ENCODE peak calls at places on chromosome 11, in six cellular contexts. Y, E, N, Q, W and J are unnamed samples.

GRCh38 chr11:15913261-15913660 is 443.1 kb downstream of the SOX6 start:
- DNase-seq in Q (no peak), W (no peak), E (no peak), Y (no peak), N (no peak), J (no peak)

GRCh38 chr11:46333129-46333947 is 13.9 kb upstream of the DGKZ start:
- DNase-seq in W (peak), N (no peak), Y (peak), Q (no peak), E (no peak), J (no peak)

GRCh38 chr11:1205121-1205986 is 17.5 kb upstream of the MUC5B start:
- DNase-seq in E (no peak), W (peak), Q (no peak), Y (no peak), N (no peak), J (no peak)

GRCh38 chr11:21104641-21105040 is 435.3 kb downstream of the NELL1 start:
- DNase-seq in E (no peak), W (no peak), Y (no peak), Q (no peak), N (no peak), J (no peak)

GRCh38 chr11:32136654-32137053 is 45.8 kb downstream of the RCN1 start:
- DNase-seq in Q (no peak), N (no peak), W (no peak), Y (no peak), E (no peak), J (no peak)

GRCh38 chr11:35030716-35031213 is 108.2 kb upstream of the CD44 start:
- DNase-seq in E (peak), W (no peak), N (peak), Y (no peak), Q (peak), J (peak)

GRCh38 chr11:64056213-64056785 is 20.6 kb downstream of the FLRT1 start:
- DNase-seq in Q (no peak), W (no peak), E (no peak), Y (no peak), N (no peak), J (no peak)

GRCh38 chr11:62588966-62589637 is 2.2 kb downstream of the TUT1 start:
- DNase-seq in Q (no peak), E (no peak), N (no peak), W (no peak), Y (peak), J (peak)

GRCh38 chr11:92929168-92930053 is 40.0 kb upstream of the MTNR1B start:
- DNase-seq in W (no peak), Q (peak), Y (no peak), N (no peak), E (peak), J (no peak)

GRCh38 chr11:106021967-106022794 is at the start of gene MSANTD4:
- DNase-seq in N (peak), E (peak), W (peak), Y (peak), Q (peak), J (peak)

GRCh38 chr11:10856689-10857603 is 907 bp downstream of the ZBED5 start:
- DNase-seq in Q (peak), N (peak), Y (peak), W (no peak), E (peak), J (peak)

GRCh38 chr11:45543808-45544422 is 121.5 kb downstream of the CHST1 start:
- DNase-seq in N (peak), Q (peak), Y (peak), E (no peak), W (peak), J (peak)

GRCh38 chr11:108880510-108880909 is 215.6 kb downstream of the DDX10 start:
- DNase-seq in W (no peak), Q (no peak), Y (no peak), E (no peak), N (no peak), J (peak)

GRCh38 chr11:125201525-125202121 is 37.1 kb downstream of the PKNOX2 start:
- DNase-seq in W (no peak), N (peak), E (no peak), Q (peak), Y (no peak), J (peak)

GRCh38 chr11:122393209-122393850 is 262.2 kb upstream of the UBASH3B start:
- DNase-seq in N (peak), Y (no peak), E (no peak), W (no peak), Q (no peak), J (no peak)

GRCh38 chr11:10410844-10411200 is 44.2 kb upstream of the AMPD3 start:
- DNase-seq in Y (no peak), E (no peak), W (no peak), Q (no peak), N (no peak), J (no peak)

GRCh38 chr11:20821046-20821445 is 151.7 kb downstream of the NELL1 start:
- DNase-seq in Y (no peak), E (no peak), N (no peak), Q (no peak), W (no peak), J (no peak)

GRCh38 chr11:108966206-108966605 is 301.3 kb downstream of the DDX10 start:
- DNase-seq in E (no peak), Y (no peak), W (no peak), N (no peak), Q (no peak), J (no peak)

GRCh38 chr11:134026655-134027343 is 42.1 kb upstream of the JAM3 start:
- DNase-seq in N (no peak), Y (no peak), W (peak), Q (no peak), E (no peak), J (no peak)

GRCh38 chr11:65562020-65562419 is 3.9 kb upstream of the LTBP3 start:
- DNase-seq in Q (no peak), E (no peak), Y (no peak), W (no peak), N (no peak), J (no peak)

GRCh38 chr11:64250875-64251721 is at the start of gene PLCB3:
- DNase-seq in Y (peak), W (peak), N (peak), E (peak), Q (peak), J (peak)

GRCh38 chr11:23555085-23555484 is 694.8 kb upstream of the CCDC179 start:
- DNase-seq in W (no peak), E (peak), N (peak), Q (no peak), Y (no peak), J (peak)

GRCh38 chr11:22193348-22194051 is 615 bp downstream of the ANO5 start:
- DNase-seq in E (no peak), Y (no peak), N (no peak), W (peak), Q (no peak), J (peak)

GRCh38 chr11:17209939-17210245 is 2.1 kb upstream of the PIK3C2A start:
- DNase-seq in Y (peak), W (no peak), E (no peak), N (peak), Q (no peak), J (no peak)

GRCh38 chr11:17206448-17206847 is 1.3 kb downstream of the PIK3C2A start:
- DNase-seq in Y (no peak), W (no peak), E (no peak), Q (no peak), N (no peak), J (peak)

GRCh38 chr11:17214338-17214737 is 6.6 kb upstream of the PIK3C2A start:
- DNase-seq in W (no peak), E (no peak), Q (no peak), N (no peak), Y (no peak), J (no peak)

GRCh38 chr11:17207317-17208256 is at the start of gene PIK3C2A:
- DNase-seq in E (peak), Y (peak), W (peak), N (peak), Q (peak), J (peak)

DNA sequence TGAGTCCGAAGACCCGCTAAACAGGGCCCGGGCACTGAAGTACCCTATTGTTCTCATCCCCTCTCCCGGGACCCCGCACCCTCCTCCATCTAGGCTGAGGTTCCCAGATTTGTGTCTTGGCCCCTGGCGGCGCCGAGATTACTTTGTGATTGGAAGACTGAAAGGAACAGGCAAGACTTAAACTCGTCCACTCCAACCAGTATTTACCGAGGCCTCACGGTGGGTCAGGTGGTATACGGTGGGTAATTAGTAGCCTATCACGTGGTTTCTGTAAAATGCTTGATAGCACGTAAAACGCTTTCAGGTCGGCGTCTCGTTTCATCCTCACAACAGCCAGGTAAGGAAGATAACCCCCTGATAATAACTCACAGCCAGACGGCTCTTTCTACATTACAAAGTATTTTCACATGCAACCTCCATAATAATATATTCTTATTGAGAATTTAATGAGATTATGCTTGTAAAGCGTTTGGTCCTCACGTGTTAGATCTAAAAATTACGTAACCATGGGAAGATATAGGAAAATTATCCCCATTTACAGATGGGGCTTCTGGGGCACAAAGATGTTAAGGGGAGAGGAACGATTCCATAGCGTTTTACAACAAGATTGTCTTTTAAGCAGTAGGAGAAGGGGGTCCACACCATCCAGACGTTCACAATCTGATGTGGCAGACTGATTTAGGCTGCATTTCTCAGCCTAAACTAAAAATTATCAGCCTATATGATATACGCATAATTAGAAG is 642 bp upstream of the PIK3C2A start:
- DNase-seq in Q (peak), N (peak), Y (peak), E (peak), W (peak), J (peak)
- TF ChIP-seq CTCF in Q (no peak), N (no peak), Y (no peak), E (no peak), W (no peak), J (no peak)

DNA sequence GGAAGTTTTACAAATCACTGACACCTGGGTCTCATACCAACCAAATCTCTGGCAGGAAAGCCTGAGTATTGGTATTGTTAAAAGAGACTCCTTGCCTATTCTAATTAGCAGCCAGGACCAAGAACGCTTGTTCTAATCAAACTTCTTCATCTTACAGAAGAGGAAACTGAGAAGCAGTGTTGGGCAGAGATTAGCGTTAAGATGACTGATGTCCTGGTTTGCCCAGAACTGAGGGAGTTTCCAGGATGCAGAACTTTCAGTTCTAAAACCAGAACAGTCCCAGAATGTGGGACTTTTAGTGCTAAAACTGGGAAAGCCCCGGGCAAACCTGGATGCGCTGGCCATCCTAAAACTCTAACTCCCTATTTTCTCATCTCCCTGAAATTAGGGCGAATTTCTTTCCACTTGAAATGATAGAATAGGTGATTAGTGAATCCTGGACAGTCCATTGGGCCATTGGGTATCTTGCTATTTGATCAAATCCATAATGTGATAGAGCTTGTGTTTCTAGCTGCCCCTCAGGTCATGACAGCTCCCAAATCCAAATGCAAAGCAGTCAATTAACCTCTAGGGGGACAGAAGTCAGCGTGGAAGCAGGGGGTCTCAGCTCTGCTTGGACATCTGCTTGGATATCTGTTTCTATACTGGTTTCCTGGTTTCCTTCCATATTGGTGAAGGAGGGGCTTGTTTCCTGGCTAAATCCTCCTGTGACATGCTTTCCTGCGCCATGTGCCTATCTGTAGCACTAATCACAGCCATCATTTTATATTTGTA is 16.0 kb upstream of the TMPRSS13 start:
- DNase-seq in Y (no peak), E (no peak), Q (no peak), N (no peak), W (no peak), J (peak)
- TF ChIP-seq CTCF in Y (peak), E (no peak), Q (no peak), N (no peak), W (peak), J (peak)

DNA sequence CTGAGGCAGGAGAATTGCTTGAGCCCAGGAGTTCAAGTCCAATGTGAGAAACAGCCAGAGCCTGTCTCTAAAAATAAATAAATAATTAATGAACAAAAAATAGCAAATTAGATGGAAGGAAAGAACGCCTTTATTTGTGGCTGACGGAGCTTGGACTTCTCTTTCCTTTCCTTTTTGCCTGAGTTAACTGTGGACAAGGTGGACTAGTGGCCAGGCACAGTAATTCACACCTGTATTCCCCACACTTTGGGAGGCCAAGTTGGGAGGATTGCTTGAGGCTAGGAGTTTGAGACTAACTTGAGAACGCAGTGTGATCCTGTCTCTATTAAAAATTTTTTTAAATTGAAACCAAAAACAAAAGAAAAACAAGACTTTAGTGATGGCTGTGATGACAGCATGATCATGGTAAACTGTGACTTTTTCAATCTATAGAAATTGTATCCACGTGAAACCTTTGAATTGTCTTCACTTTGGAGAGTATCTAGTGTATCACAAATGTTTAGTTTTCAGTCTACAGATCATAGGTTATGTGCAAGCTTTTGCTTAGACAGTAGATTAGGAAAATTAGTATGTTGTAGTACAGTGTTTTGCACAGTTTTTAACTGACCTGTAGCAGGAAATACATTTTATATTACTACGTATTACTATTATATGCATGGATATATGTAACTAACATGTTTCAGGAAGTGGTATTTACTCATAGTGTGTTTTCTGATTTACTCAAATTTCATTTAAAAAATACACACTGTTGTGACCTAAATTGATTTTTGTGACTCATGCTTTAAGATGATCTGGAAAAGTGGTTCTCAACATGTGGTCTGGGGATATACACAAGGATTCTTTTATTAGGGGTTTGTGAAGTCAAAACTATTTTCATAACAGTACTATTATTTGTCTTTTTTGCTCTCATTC is 42.1 kb downstream of the KDM2A start:
- DNase-seq in N (no peak), Y (peak), E (peak), W (no peak), Q (no peak), J (peak)
- TF ChIP-seq CTCF in N (no peak), Y (peak), E (no peak), W (peak), Q (no peak), J (no peak)

GRCh38 chr11:84091212-84091986 is 805.2 kb upstream of the CCDC90B start:
- DNase-seq in Q (no peak), E (no peak), Y (no peak), N (no peak), W (peak), J (no peak)
- TF ChIP-seq CTCF in Q (no peak), E (no peak), Y (no peak), N (no peak), W (peak), J (no peak)

GRCh38 chr11:57323503-57324153 is 1.1 kb downstream of the TNKS1BP1 start:
- DNase-seq in Y (no peak), W (no peak), E (peak), Q (peak), N (peak), J (peak)
- TF ChIP-seq CTCF in Y (no peak), W (no peak), E (peak), Q (no peak), N (no peak), J (no peak)

DNA sequence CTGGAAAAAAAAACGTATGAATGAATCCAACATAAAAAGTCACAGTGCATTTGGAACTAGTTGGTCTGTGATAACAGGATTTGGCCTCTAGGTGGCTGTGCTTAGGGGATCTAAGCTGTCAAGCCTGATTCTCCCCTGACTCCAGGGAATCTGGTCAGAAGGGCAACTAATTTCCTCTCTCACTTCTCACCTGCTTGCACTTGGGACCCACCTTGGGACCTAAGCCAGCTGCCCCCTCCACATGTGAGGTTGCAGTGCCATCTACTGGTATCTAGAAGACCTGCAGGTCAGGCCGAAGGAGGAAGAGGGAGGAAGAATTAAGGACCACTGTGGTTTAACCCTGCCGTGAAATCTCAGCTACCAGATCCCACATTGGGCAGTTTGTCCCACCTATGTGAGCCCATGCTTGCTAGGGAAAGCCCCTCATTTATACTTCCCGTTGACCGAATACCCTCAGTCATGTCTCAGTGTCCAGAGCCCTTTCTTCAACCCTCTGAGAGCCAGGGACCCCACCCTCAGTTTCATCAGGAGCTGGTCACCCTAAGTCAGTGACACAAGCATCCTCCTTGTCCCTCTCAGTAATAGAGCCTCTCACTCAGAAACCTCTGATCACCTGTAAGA is 33.2 kb upstream of the CAVIN3 start:
- DNase-seq in E (peak), Y (peak), N (peak), Q (peak), W (peak), J (peak)
- TF ChIP-seq CTCF in E (peak), Y (peak), N (peak), Q (peak), W (peak), J (peak)